ENCODE peak calls at places on chromosomes 11 and 22, in five cellular contexts. P is sigmoid colon, A is esophagus muscularis mucosa, K is GM12878, G is transverse colon. R is an unnamed sample.

GRCh38 chr11:128924618-128925017 is 18.1 kb downstream of the TP53AIP1 start:
- DNase-seq in G (no peak), A (no peak), K (no peak), P (no peak), R (no peak)

GRCh38 chr11:118175031-118175531 is 1.4 kb downstream of the SCN2B start:
- DNase-seq in G (no peak), K (no peak), A (no peak), P (no peak), R (no peak)

GRCh38 chr11:44189986-44190882 is 94.8 kb downstream of the EXT2 start:
- DNase-seq in P (no peak), K (no peak), A (no peak), G (no peak), R (no peak)

GRCh38 chr11:66045177-66045639 is 3.8 kb downstream of the GAL3ST3 start:
- DNase-seq in G (peak; percentile 83), P (peak; percentile 82), A (peak; percentile 93), K (no peak), R (peak; percentile 50)

GRCh38 chr11:12901272-12901671 is 107.8 kb upstream of the RASSF10 start:
- DNase-seq in P (no peak), G (no peak), K (peak; percentile 12), A (no peak), R (no peak)

GRCh38 chr11:113106507-113106906 is 145.3 kb downstream of the NCAM1 start:
- DNase-seq in P (no peak), A (no peak), K (no peak), G (no peak), R (no peak)

GRCh38 chr22:36532466-36532865 is 3.5 kb upstream of the EIF3D start:
- DNase-seq in A (no peak), P (no peak), K (no peak), G (no peak), R (no peak)

GRCh38 chr22:20494978-20495860 is at the start of gene KLHL22:
- DNase-seq in K (no peak), P (peak; percentile 73), G (peak; percentile 44), A (no peak), R (no peak)

GRCh38 chr22:49894321-49895072 is 23.7 kb downstream of the ALG12 start:
- DNase-seq in A (no peak), P (no peak), K (no peak), G (no peak), R (no peak)

GRCh38 chr11:28727254-28727653 is 619.1 kb downstream of the METTL15 start:
- DNase-seq in G (no peak), A (no peak), P (no peak), K (no peak), R (no peak)

GRCh38 chr11:86274999-86275398 is 27.0 kb upstream of the HIKESHI start:
- DNase-seq in P (no peak), K (no peak), A (no peak), G (no peak), R (no peak)

GRCh38 chr11:89441606-89442005 is 49.6 kb downstream of the NOX4 start:
- DNase-seq in G (no peak), K (no peak), A (no peak), P (no peak), R (no peak)

GRCh38 chr22:46673677-46674236 is 53.6 kb downstream of the GRAMD4 start:
- DNase-seq in K (no peak), P (no peak), A (no peak), G (no peak), R (no peak)

GRCh38 chr11:125356736-125357292 is 139.3 kb downstream of the FEZ1 start:
- DNase-seq in A (no peak), G (no peak), P (no peak), K (no peak), R (no peak)

DNA sequence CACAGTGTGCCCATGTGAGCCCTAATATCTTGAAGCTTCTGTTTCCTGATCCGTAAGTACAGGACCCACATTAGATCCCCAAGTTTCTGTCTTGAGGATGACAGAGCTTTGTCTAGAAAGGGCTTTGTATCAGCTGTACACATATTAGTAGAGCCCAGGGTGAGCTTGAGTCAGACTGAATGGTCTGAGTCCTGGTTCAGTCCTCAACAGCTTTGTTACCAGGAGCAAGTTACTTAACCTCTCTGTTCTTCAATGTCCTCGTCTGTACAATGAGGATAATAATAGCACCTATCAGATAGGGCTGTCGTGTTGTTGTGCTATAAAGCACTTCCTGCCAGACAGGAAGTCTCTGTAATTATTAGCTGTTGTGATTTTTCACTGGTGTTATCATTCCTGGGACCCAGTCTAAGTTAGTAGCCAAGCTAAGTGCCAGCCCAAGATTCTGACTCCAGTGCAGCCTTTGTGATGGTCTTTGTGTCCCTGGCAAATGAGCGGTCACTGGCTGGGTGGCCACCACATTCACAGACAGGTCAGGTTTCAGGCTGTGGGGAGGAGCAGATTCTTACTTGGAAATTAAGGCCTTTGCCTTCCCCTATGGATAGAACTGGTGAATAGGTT is 6.8 kb downstream of the TOM1 start:
- DNase-seq in A (no peak), K (no peak), P (no peak), G (no peak), R (no peak)
- TF ChIP-seq POLR2AphosphoS5 in A (no peak), K (no peak), P (no peak), G (no peak), R (no peak)

DNA sequence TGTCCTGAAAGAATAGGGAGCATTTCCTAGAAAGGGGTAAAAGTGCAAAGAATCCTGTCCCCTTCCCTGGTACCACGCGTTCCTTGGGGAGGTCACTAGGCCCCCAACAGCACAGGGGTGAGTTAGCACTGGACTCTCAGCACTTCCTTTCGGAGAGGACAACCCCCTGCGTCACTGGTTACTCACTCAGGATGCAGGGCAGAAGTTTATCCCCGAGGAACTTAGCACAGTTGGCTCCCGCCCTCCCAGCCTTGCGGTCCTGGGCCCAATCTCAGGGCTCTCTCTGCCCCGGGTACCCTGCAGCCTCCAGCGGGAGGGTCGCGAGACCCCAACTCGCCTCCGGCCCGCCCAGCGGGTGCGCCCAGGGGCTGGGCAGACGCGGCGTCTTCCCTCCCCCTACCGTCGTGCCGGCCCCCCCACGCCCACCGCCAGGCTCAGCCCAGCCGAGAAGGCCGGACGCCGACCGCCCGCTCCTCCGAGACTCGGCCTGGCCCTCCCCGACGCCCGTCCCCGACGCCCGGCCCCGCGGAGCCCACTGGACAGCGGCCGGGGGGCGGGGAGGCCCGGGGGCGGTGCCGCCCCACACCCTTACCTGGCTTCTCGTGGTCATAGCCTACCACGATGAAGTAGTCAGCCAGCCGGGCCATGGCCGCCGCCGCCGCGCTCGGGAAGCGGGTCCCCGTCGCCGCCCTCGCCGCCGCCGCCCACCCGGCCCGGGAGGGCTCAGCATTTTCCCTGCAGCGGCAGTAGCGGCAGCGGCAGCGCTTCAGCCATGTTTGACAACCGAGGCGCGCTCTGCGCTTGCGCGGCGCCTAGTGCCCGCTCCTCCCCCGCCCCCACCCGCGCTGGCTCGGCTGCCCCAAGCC is at the start of gene SBF2:
- DNase-seq in P (peak; percentile 95), G (peak; percentile 86), A (peak; percentile 95), K (no peak), R (no peak)
- TF ChIP-seq POLR2AphosphoS5 in P (peak; percentile 90), G (peak; percentile 96), A (peak; percentile 94), K (no peak), R (no peak)

DNA sequence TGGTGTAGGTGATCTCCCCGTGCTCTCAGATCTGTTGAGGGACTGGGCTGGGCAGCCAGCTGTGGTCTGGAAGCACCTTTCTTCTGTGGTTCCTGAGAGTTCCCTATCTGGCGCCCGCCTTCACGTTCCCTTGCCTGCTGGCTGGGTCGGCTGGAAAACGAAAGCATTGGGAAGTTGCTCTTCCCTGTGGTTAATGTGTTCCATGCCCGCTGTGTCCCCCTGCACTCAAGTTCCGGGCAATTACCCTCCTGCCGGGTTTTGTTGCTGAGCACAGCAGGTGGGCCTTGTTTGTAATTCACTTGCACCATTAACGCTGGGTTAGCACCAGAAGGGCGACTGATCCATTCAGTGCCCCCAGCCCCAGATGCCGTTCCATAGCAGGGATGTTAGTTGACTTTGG is 134.1 kb downstream of the GRIK4 start:
- DNase-seq in K (no peak), A (no peak), P (no peak), G (no peak), R (no peak)
- TF ChIP-seq POLR2AphosphoS5 in K (no peak), A (no peak), P (no peak), G (no peak), R (no peak)

GRCh38 chr11:94926698-94927237 is 46.6 kb downstream of the CWC15 start:
- DNase-seq in A (no peak), K (no peak), P (peak; percentile 93), G (peak; percentile 43), R (no peak)
- TF ChIP-seq POLR2AphosphoS5 in A (peak; percentile 57), K (no peak), P (peak; percentile 52), G (peak; percentile 9), R (no peak)

DNA sequence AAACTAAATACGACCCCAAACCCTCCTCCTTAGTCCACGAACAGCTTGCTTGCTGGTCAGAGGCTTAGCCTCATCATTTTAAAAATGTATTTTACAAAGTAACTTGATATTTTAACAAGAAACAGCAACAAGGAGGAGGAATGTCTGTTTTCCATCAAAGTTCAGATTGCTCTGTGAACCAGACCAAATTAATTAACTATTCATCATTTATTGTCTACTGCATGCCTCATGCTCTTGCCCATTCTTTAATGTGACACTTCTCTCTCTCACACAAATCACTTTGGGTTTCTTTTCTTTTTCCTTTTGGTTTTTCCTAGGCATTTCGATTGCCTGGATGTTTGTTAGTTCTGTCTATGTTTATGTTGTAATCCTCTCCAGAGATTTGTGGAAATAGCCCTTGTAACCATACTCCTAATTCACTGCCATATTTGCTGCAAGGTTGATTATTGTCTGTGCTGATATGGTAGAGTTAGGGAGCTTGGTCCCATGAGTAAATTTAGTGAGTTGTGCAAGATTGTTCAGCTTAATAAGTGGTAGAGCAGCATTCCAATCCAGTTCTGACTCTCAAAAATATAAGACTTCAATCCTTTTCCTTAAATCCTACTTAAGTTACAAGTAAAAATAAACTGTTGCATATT is 8.5 kb upstream of the ARHGAP20 start:
- DNase-seq in G (no peak), A (no peak), P (no peak), K (no peak), R (no peak)
- TF ChIP-seq POLR2AphosphoS5 in G (no peak), A (no peak), P (no peak), K (no peak), R (no peak)

DNA sequence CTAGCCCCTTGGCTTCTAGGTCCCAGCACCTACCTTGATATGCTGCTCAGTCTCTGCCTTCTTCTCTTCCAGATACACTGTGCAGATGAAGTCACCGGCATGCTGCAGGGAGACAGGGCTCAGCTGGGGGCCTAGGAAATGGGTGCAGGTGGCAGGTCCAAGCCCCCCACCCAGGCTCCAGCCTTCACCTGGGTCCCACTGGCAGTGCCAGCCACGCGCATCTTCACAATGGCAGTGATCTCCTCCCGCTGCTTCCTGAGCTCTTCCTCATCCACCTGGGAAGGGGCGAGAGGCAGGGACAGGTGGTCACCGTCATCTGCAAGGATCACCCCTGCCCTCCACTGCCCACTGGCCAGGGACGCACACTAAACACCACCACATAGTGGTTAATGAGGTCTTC is 21.1 kb upstream of the PDE2A start:
- DNase-seq in P (no peak), G (no peak), A (no peak), K (no peak), R (no peak)
- TF ChIP-seq POLR2AphosphoS5 in P (no peak), G (no peak), A (no peak), K (no peak), R (no peak)

GRCh38 chr11:46745328-46745727 is 26.3 kb downstream of the F2 start:
- DNase-seq in P (no peak), K (no peak), A (no peak), G (no peak), R (no peak)
- TF ChIP-seq POLR2AphosphoS5 in P (no peak), K (no peak), A (no peak), G (no peak), R (no peak)

GRCh38 chr11:706957-707816 is 1.2 kb downstream of the EPS8L2 start:
- DNase-seq in A (no peak), P (no peak), K (no peak), G (peak; percentile 68), R (no peak)
- TF ChIP-seq POLR2AphosphoS5 in A (no peak), P (no peak), K (no peak), G (peak; percentile 26), R (no peak)